ENCODE peak calls at places on chromosomes 3 and 15, in five cellular contexts. X, G, N, P and I are unnamed samples.

GRCh38 chr3:132543016-132543739 is 53.9 kb upstream of the ACKR4 start:
- DNase-seq in N (no peak), G (no peak), P (no peak), X (no peak), I (no peak)

GRCh38 chr3:23999012-23999641 is 54.0 kb downstream of the NR1D2 start:
- DNase-seq in G (peak), N (peak), P (peak), X (peak), I (no peak)

GRCh38 chr15:71804695-71805470 is 5.5 kb upstream of the NR2E3 start:
- DNase-seq in X (no peak), N (no peak), G (no peak), P (no peak), I (no peak)

GRCh38 chr3:65245133-65246076 is 557.6 kb upstream of the ADAMTS9 start:
- DNase-seq in X (no peak), N (no peak), G (no peak), P (no peak), I (no peak)

GRCh38 chr3:197354195-197355059 is 56.0 kb upstream of the DLG1 start:
- DNase-seq in X (peak), N (no peak), G (no peak), P (no peak), I (peak)

GRCh38 chr3:153970735-153971347 is 150.3 kb upstream of the ARHGEF26 start:
- DNase-seq in G (no peak), X (no peak), P (no peak), N (peak), I (no peak)

GRCh38 chr3:27186013-27186412 is 183.2 kb downstream of the NEK10 start:
- DNase-seq in G (no peak), P (no peak), N (no peak), X (no peak), I (no peak)

GRCh38 chr15:69730281-69731235 is 277.9 kb downstream of the RPLP1 start:
- DNase-seq in X (no peak), N (no peak), G (no peak), P (no peak), I (no peak)

GRCh38 chr3:73625124-73625665 is 454 bp upstream of the PDZRN3 start:
- DNase-seq in P (peak), X (no peak), N (no peak), G (no peak), I (no peak)

GRCh38 chr3:4988815-4989648 is 9.8 kb downstream of the BHLHE40 start:
- DNase-seq in N (no peak), P (peak), X (peak), G (no peak), I (no peak)

GRCh38 chr3:112990672-112991602 is at the start of gene GTPBP8:
- DNase-seq in P (peak), G (peak), N (peak), X (peak), I (peak)

GRCh38 chr3:69197922-69198540 is 75.6 kb upstream of the LMOD3 start:
- DNase-seq in N (no peak), G (peak), X (peak), P (no peak), I (no peak)

DNA sequence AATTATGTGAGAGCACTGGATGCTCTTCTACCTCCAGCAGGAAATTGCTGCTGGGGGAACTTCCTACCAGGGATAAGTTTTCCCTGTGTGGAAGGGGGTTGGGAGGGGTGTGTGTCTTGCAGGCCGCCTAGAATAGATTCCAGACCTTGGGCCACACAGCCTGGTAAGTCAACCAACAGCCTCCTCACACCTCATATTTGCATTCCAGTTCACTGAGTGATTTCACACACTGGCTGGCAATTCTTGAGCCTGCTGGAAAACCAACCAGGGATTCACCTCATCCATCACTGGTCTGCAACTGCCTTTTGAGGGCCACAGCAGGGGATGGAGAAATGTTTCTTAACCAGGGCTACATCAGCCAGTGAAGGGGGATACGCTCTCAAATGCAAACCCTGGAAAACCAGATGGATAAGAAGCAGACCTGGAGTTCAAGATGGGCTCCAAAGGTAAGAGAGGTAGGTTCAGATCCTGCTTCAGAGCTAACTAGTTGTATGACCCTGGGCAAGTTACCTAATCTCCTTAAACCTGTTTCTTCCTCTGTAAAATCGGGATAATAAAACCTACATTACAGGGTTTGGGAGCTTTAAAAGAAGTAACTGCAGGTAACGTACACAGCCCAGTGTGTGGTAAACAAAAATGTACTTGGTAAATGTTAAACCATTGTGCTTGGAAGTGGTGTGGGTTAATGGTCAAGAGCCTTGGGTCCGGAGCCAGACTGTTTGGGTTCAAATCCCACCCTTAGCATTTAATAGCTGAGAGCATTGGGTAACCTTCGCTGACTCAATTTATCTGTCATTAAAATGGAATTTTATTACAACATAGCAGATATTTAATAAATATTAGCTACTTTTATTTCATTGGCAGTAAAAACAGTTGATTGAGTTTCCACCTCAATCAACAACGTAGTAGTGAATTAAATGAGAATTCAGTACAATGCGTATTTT is 1.8 kb downstream of the FSTL1 start:
- DNase-seq in X (peak), G (no peak), N (no peak), P (no peak), I (no peak)
- TF ChIP-seq POLR2A in X (no peak), G (no peak), N (no peak), P (no peak), I (no peak)

DNA sequence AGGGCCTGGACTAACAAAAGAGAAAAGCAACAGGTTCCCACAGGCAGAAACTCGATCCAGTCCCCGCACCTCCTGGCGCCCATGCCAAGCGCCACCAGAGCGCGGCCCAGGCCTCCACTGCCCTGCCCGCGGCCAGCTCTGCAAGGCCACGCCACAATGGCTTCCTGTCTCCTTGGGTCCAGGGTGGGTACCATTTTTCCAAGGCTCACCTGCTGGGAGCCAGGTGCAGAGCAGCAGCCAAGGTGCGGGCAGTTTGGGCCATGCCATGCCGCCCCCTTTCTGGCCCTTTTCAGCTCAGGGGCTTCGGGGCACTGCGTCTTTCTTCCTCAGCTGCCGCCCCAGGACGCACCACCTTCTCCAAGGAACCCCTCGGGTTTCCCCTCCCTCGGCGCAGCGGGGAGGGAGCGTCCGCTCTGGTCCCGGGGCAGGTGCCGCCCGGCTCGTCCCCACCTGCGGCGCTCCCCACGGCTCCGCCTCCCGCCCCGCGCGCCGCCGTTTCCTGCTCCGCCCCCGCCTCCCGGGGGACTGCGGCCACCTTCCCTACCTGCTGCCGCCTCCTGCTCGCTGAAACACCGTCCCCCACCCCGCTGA is at the start of gene ILDR1:
- DNase-seq in P (no peak), N (peak), X (peak), G (peak), I (peak)
- TF ChIP-seq POLR2A in P (no peak), N (no peak), X (peak), G (peak), I (peak)

DNA sequence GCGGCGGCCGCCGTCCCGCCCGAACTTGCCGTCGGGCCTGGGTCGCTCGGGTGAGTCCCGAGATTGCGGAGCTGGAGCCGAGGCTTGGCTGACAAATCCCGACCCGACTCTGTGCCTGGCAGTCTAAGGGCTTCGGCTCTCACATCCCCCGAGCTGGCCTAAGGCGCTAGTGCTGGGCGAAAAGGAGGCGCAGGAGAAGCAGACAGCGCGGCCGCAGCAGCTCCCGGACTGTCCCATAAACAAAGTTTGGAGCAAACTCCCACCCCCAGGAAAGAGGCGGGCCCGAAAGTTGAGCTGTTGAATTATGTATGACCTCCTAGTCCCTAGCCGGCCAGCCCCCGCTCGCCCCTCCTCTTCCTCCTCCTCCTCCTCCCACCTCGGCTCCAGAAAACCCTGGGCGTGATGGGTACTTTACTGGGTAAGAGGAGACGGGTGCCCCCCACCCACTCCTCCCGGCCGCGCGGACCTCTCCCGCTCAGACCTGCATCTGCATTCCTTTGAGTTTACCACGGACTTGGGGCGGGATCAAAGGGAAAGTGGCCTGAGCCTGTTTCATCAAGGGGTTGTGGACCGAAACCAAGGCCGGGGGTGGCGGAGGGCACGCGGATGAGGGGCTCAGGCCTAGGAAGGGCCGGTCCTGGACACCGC is at the start of gene WWTR1:
- DNase-seq in G (peak), P (peak), X (peak), N (peak), I (peak)
- TF ChIP-seq POLR2A in G (peak), P (peak), X (peak), N (peak), I (no peak)

DNA sequence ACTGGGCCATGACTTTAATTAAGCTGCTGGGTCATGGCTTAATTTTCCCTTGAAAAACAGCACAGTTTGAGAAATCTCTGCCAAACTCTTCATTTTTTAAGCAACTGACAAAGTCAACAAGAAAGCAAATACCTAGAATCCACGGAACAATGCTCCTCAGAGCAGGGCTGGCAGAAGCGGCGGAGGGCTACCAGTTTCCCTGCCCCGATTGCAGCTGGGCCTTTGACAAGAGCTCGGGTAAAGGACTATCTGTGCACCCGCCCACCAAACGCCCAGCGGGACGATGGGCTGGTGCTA is 1.2 kb downstream of the GOLIM4 start:
- DNase-seq in X (no peak), P (no peak), N (no peak), G (no peak), I (no peak)
- TF ChIP-seq POLR2A in X (no peak), P (no peak), N (no peak), G (no peak), I (no peak)

DNA sequence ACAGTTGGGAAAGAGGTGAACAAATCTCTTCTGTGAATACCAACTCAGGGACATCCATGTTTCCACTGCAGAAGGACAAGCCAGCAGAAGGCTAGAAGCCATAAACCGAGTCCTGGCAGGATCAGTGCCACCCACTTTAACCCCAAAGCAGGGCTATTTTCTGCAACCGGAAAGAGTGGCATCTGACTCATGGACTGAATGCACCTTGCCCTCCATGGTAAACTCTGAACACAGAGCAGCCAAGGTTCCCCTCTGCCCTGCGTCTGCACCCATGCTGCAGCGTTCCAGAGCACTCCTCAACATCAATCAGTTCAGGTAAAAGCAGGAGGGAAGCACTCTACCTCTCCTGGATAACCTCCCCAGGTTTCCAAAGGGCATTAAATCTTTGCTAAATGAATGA is 823 bp upstream of the NGRN start:
- DNase-seq in P (no peak), X (peak), G (peak), N (peak), I (no peak)
- TF ChIP-seq POLR2A in P (no peak), X (no peak), G (peak), N (peak), I (no peak)

DNA sequence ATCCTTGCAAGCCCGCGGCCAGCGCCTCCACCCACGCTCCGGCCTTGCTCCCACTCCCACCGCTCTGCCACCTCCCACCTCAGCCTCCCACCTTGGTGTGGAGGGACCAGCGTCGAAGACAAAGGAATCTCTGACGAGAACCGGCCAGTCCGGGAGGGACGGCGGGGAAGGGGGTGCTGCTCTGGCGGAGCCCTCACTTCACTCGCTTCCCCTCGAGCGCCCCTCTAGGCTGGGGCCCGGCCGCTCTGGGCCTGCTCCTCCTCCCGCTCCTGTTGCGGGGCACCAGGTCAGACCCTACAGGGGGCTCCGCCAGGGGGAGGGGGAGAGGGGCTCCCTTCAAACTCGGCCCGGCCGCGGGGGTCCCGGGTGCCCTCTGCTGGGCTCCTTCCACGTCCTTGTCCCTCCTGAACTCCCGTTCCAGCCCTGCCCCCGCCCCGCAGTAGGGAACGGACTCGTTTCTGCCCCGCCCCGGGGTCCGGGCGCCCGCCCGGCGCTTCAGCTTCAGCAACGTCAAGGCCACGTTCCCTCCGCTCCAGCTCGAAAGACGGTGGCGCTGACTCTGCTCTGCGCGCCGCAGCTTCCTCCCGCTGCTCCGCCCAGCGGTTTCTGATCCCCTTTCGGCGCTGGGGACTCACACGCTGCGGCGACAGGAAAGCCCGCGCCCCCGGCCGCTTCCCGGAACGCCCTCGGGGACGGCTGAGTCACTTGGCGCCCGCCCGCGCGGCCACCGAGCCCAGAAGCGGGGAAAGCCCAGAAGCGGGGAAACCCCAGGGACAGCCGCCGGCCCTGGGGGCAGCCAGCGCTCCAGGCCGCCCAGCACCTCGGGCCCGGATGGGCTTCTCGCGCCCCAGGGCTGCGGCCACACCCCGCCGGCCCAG is 28.6 kb downstream of the ARHGAP31 start:
- DNase-seq in N (peak), G (peak), X (peak), P (peak), I (peak)
- TF ChIP-seq POLR2A in N (peak), G (no peak), X (peak), P (peak), I (peak)

GRCh38 chr3:50298836-50299637 is at the start of the genes HYAL3 and NAA80:
- DNase-seq in X (peak), N (peak), G (peak), P (peak), I (peak)
- TF ChIP-seq POLR2A in X (peak), N (peak), G (peak), P (peak), I (peak)

DNA sequence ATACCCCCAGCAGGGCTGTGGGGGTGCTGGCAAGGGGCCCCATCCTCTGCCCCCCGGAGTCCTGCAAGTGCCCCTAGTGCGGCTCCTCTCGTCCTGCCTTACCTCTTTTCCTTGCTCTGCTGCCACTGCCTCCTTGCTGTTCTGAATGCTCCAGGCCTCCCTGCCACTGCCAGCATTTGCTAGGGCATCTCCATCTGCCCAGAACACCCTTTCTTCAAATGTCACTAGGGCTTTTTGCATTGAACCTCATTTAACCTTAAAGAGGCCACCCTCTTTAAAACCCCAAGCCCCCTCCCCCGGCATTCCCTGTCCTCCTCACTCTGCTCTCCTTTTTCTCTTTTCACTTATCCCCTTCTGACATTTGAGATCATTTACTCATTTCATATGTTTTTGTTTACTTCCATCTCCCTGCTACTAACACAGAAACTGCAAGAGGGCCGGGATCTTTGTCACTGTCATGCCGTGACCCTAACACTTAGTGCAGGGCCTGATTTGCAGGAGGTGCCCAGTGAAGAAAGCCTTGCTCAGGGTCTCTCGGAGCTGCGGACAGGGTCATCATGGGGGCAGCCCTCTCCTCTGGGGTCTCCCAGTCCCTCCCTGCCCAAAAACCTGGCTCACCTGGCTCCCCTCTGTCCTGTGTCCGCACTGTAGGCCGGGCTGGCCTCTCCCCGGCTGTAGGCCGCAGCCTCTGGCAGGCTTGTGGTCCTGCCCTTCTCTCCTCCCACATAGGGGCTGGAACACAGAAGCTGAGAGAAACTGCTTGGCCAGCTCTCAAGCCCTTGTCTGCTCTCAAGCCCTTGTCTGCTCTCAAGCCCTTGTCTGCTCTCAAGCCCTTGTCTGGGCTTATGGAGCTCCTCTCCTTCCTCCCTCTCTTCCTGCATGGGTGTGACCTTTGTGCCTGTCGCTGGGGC is at the start of gene ACOX2:
- DNase-seq in X (peak), N (no peak), P (peak), G (peak), I (no peak)
- TF ChIP-seq POLR2A in X (peak), N (no peak), P (peak), G (peak), I (no peak)

GRCh38 chr3:126476976-126477330 is 1.3 kb upstream of the ZXDC start:
- DNase-seq in P (no peak), X (no peak), G (peak), N (no peak), I (no peak)

GRCh38 chr3:126474498-126475410 is 937 bp downstream of the ZXDC start:
- DNase-seq in G (peak), X (peak), P (peak), N (peak), I (peak)

GRCh38 chr3:126478581-126479310 is 3.1 kb upstream of the ZXDC start:
- DNase-seq in P (no peak), G (peak), N (no peak), X (no peak), I (no peak)

GRCh38 chr3:126475411-126476114 is at the start of gene ZXDC:
- DNase-seq in X (peak), N (peak), P (peak), G (peak), I (peak)

DNA sequence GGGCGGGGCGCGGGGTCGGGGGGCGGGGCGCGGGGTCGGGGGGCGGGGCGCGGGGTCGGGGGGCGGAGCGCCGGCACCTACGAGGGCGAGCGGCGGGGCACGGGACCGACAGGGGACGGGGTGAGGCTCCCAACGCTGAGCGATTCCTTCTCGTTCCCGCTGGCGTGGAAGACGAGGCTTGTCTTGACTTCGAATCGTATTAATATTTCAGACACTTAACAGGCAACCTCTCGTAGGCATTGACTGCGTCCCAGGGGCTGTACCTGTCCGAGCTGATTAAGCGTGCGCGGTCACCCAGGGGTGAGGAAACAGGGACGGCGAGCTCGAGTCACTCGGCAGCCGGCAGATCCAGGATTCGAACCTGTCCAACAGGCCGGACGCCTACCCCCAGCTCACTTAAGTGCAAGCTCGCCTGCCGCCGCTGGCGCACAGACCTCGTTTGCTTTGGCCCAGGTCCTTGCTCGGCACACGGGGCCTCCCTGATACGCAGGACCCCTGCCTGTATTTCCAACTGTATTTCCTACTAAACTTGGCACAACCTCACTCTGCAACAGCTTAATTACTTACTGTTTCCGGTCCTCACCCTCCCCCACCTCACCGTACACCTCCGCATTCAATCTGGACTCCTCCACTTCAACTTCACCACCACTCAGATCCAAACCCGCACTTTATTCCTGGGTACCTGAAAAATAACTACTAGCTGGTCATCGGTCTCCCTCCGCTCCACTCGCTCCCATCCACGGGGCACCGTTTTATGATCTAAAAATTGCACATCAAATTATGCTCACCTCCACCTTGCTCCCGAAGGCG is 680 bp upstream of the ZXDC start:
- DNase-seq in X (no peak), G (no peak), N (peak), P (peak), I (no peak)
- TF ChIP-seq POLR2A in X (peak), G (peak), N (peak), P (no peak), I (no peak)